ENCODE peak calls at places on chromosomes 13 and 19, in eight cellular contexts. S is lung; K is colonic mucosa; Y is A673; W is MM.1S; G is activated CD8-positive, alpha-beta T cell treated with anti-CD3 and anti-CD28 coated beads for 36 hours; J is fibroblast of mammary gland; N is cardiac fibroblast. H is an unnamed sample.

GRCh38 chr13:66446413-66446812 is 783.7 kb downstream of the PCDH9 start:
- DNase-seq in S (no peak), K (no peak), Y (no peak), W (no peak), G (no peak), J (no peak), N (peak), H (no peak)

GRCh38 chr13:73607489-73608156 is 526.6 kb downstream of the KLF12 start:
- DNase-seq in S (no peak), K (no peak), Y (no peak), W (no peak), G (no peak), J (no peak), N (no peak), H (no peak)

GRCh38 chr13:93744886-93745285 is 518.3 kb downstream of the GPC6 start:
- DNase-seq in S (no peak), K (no peak), Y (no peak), W (no peak), G (no peak), J (no peak), N (no peak), H (no peak)

GRCh38 chr19:10701955-10702307 is 692 bp downstream of the QTRT1 start:
- DNase-seq in S (no peak), K (peak), Y (peak), W (peak), G (peak), J (no peak), N (no peak), H (peak)

GRCh38 chr19:3041756-3042517 is 12.9 kb upstream of the TLE2 start:
- DNase-seq in S (no peak), K (no peak), Y (peak), W (no peak), G (no peak), J (no peak), N (no peak), H (no peak)

GRCh38 chr19:10773969-10774368 is 56.1 kb downstream of the DNM2 start:
- DNase-seq in S (no peak), K (no peak), Y (no peak), W (peak), G (no peak), J (no peak), N (no peak), H (no peak)

GRCh38 chr13:103272770-103273169 is 206.6 kb upstream of the SLC10A2 start:
- DNase-seq in S (no peak), K (no peak), Y (no peak), W (no peak), G (no peak), J (peak), N (peak), H (no peak)

GRCh38 chr13:82147526-82147925 is 1734.7 kb downstream of the SLITRK1 start:
- DNase-seq in S (no peak), K (no peak), Y (no peak), W (no peak), G (no peak), J (peak), N (no peak), H (no peak)

GRCh38 chr19:22422220-22422619 is at the start of gene ZNF98:
- DNase-seq in S (no peak), K (no peak), Y (no peak), W (no peak), G (no peak), J (no peak), N (no peak), H (no peak)

GRCh38 chr19:40335101-40335500 is 13.1 kb downstream of the C19orf47 start:
- DNase-seq in S (no peak), K (no peak), Y (no peak), W (no peak), G (no peak), J (no peak), N (no peak), H (no peak)

GRCh38 chr19:2538096-2538757 is 62.3 kb downstream of the GADD45B start:
- DNase-seq in S (no peak), K (no peak), Y (no peak), W (no peak), G (no peak), J (peak), N (no peak), H (no peak)

GRCh38 chr19:53537126-53537522 is 821 bp upstream of the ZNF331 start:
- DNase-seq in S (no peak), K (no peak), Y (no peak), W (no peak), G (no peak), J (no peak), N (no peak), H (no peak)

GRCh38 chr13:99199541-99200432 is 867 bp upstream of the UBAC2 start:
- DNase-seq in S (no peak), K (peak), Y (no peak), W (no peak), G (no peak), J (peak), N (peak), H (no peak)

GRCh38 chr19:35612224-35612558 is 344 bp upstream of the HAUS5 start:
- DNase-seq in S (no peak), K (no peak), Y (no peak), W (no peak), G (no peak), J (no peak), N (no peak), H (no peak)

GRCh38 chr19:35615036-35615435 is 2.5 kb downstream of the HAUS5 start:
- DNase-seq in S (no peak), K (no peak), Y (no peak), W (no peak), G (no peak), J (no peak), N (no peak), H (no peak)

GRCh38 chr19:35609881-35610353 is 2.6 kb upstream of the HAUS5 start:
- DNase-seq in S (no peak), K (no peak), Y (no peak), W (peak), G (peak), J (no peak), N (no peak), H (peak)

GRCh38 chr19:35613574-35613973 is 1.0 kb downstream of the HAUS5 start:
- DNase-seq in S (no peak), K (no peak), Y (no peak), W (no peak), G (no peak), J (no peak), N (no peak), H (no peak)

GRCh38 chr19:35612559-35613321 is at the start of gene HAUS5:
- DNase-seq in S (peak), K (peak), Y (peak), W (peak), G (peak), J (peak), N (peak), H (peak)
- TF ChIP-seq CTCF in S (no peak), K (no peak), Y (no peak), W (no peak), G (no peak), J (no peak), N (no peak), H (no peak)

DNA sequence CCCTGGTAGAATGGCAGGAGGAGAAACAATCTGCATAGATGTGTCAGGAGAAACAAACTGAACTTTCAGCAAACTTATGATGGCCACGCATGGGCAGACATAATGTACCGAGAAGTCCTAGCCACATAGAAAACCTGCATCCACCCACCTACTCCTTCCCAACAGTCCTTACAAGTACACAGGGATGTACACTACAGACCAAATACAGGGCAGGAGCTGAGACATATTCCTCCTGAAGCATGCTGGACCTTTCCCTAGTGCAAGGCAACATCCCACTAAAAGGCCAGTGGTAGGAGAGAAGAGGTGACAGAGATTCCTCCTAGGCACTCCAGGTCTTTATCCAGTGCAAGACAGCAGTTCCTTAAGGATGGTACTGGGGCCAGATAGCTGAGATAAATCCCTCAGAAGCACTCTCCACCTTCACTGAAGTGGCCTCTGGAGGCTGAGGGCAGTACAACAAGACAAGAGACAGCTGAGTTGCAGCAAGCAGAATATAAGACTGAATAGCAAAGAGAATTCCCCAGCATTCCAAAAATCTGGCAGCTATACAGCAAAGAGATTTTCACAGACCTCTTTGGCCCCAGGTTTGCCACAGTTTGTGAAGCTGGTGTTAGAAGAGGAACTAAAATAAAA is 18.3 kb downstream of the VWA8 start:
- DNase-seq in S (no peak), K (no peak), Y (peak), W (no peak), G (no peak), J (peak), N (peak), H (no peak)
- TF ChIP-seq CTCF in S (no peak), K (peak), Y (peak), W (peak), G (no peak), J (peak), N (peak), H (peak)

DNA sequence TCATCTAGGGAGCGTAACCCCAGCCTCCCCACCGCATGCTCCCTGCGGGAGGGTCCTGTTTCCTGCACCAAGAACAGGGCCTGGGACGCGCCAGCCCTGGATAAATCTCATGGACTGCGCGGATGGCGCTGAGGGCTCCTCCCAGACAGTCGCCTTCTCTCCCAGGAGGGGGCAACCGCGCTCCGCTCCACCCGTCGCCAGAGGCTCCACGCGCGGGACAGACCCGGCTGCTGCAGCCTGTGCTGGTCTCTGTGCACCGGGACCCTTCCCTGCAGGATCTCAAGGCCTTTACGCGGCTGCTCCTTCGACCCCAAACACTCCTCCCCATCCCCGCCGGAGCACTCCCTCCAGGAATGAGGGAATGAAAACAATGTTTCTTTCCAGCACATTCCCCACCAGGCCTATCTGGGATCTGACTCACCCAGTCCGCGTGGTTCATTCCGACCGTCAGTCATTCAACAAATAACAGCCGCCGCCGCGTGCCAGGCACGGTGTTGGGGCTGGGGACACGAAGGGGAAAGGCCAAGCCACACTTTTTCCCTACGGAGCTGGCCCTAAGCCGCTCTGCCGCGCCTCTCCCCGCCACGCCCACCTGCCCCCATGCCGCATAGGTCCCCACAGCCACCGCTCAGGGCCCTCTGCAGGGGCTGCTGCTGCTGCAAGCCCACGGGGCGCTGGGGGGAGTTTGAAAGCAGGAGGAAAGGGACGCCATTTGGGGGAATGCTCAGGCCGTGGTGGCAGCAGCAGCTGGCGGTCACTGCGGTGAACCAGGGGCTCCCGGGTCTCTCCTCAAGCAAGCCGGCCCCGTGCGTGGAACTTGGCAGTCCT is 6.0 kb downstream of the PNMA8B start:
- DNase-seq in S (no peak), K (no peak), Y (no peak), W (no peak), G (no peak), J (peak), N (peak), H (peak)
- TF ChIP-seq CTCF in S (no peak), K (no peak), Y (peak), W (no peak), G (no peak), J (peak), N (peak), H (peak)

GRCh38 chr13:23570099-23570926 is at the start of gene TNFRSF19:
- DNase-seq in S (no peak), K (no peak), Y (peak), W (no peak), G (no peak), J (peak), N (peak), H (no peak)
- TF ChIP-seq CTCF in S (no peak), K (no peak), Y (no peak), W (no peak), G (no peak), J (no peak), N (no peak), H (no peak)

DNA sequence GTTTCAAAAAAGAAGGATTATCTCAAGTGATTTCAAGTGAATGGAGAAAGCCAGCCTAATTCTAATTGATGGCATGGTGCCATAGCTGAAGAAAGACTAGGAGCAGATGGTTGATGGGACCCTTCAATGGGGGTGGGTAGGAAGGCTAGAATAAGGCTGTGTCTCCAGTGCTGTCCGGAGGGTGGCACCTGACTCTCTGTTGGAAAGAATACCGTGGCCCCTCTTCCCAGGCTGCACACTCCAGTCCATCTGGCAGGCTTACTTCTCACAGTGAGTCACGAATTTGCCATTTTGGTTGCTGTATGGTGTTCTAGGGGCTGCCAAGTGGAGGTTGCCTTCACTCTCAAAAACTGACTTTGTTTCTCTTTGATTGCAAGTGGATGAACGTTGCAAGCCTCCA is 51.0 kb upstream of the GPR12 start:
- DNase-seq in S (no peak), K (no peak), Y (no peak), W (no peak), G (no peak), J (no peak), N (no peak), H (no peak)
- TF ChIP-seq CTCF in S (no peak), K (no peak), Y (no peak), W (no peak), G (no peak), J (no peak), N (no peak), H (no peak)

GRCh38 chr19:12521996-12522395 is 29.3 kb downstream of the ZNF564 start:
- DNase-seq in S (no peak), K (no peak), Y (no peak), W (peak), G (peak), J (no peak), N (no peak), H (no peak)
- TF ChIP-seq CTCF in S (no peak), K (no peak), Y (no peak), W (peak), G (peak), J (no peak), N (no peak), H (peak)

H was measured in GM13976.